ENCODE peak calls at places on chromosomes 1 and 21, in four cellular contexts. A is esophagus squamous epithelium, G is endothelial cell of umbilical vein, Y is A549. U is an unnamed sample.

GRCh38 chr1:244361764-244362473 is 89.8 kb downstream of the ADSS2 start:
- DNase-seq in A (no peak), G (peak; percentile 74), Y (peak; percentile 41), U (no peak)

GRCh38 chr1:21451212-21451611 is 11.3 kb downstream of the NBPF3 start:
- DNase-seq in A (no peak), G (no peak), Y (no peak), U (no peak)

GRCh38 chr1:215243275-215244054 is 160.9 kb downstream of the KCNK2 start:
- DNase-seq in A (no peak), G (no peak), Y (no peak), U (no peak)

GRCh38 chr1:213051127-213051880 is at the start of gene RPS6KC1:
- DNase-seq in A (no peak), G (peak; percentile 74), Y (peak; percentile 85), U (peak; percentile 82)

GRCh38 chr1:91781371-91781825 is 104.6 kb downstream of the TGFBR3 start:
- DNase-seq in A (no peak), G (peak; percentile 94), Y (no peak), U (no peak)

GRCh38 chr1:59159557-59160203 is 137.2 kb upstream of the FGGY start:
- DNase-seq in A (no peak), G (no peak), Y (no peak), U (no peak)

GRCh38 chr1:35470964-35471613 is 86.1 kb downstream of the KIAA0319L start:
- DNase-seq in A (no peak), G (no peak), Y (no peak), U (no peak)

GRCh38 chr1:201089621-201090020 is 22.6 kb downstream of the CACNA1S start:
- DNase-seq in A (no peak), G (no peak), Y (no peak), U (no peak)

GRCh38 chr1:24996983-24997893 is 67.2 kb upstream of the RUNX3 start:
- DNase-seq in A (no peak), G (no peak), Y (no peak), U (no peak)

GRCh38 chr1:226512076-226512728 is 36.4 kb upstream of the STUM start:
- DNase-seq in A (no peak), G (no peak), Y (no peak), U (no peak)

GRCh38 chr1:51741121-51741681 is 124.3 kb downstream of the OSBPL9 start:
- DNase-seq in A (no peak), G (no peak), Y (no peak), U (no peak)

GRCh38 chr1:151509350-151510019 is 1.7 kb upstream of the CGN start:
- DNase-seq in A (no peak), G (no peak), Y (no peak), U (no peak)

GRCh38 chr1:111369177-111369576 is 58.4 kb downstream of the OVGP1 start:
- DNase-seq in A (no peak), G (peak; percentile 79), Y (no peak), U (no peak)

GRCh38 chr1:244941121-244941520 is 76.8 kb upstream of the HNRNPU start:
- DNase-seq in A (no peak), G (no peak), Y (no peak), U (no peak)

GRCh38 chr1:37593726-37594125 is 2.0 kb downstream of the GNL2 start:
- DNase-seq in A (no peak), G (no peak), Y (no peak), U (no peak)

GRCh38 chr1:194339451-194339850 is 1153.0 kb upstream of the B3GALT2 start:
- DNase-seq in A (no peak), G (no peak), Y (no peak), U (no peak)

GRCh38 chr1:33735624-33736023 is 128.3 kb upstream of the HMGB4 start:
- DNase-seq in A (no peak), G (no peak), Y (no peak), U (no peak)

GRCh38 chr1:203995228-203995627 is 77.7 kb upstream of the SOX13 start:
- DNase-seq in A (no peak), G (peak; percentile 65), Y (no peak), U (no peak)

GRCh38 chr21:21807598-21807903 is 809.3 kb downstream of the NCAM2 start:
- DNase-seq in A (no peak), G (no peak), Y (no peak), U (no peak)

GRCh38 chr1:12067900-12068821 is 5.1 kb downstream of the TNFRSF8 start:
- DNase-seq in A (no peak), G (no peak), Y (no peak), U (peak; percentile 52)

GRCh38 chr1:198101716-198102453 is 54.9 kb upstream of the NEK7 start:
- DNase-seq in A (no peak), G (no peak), Y (no peak), U (no peak)

GRCh38 chr1:36425791-36426190 is 24.5 kb downstream of the OSCP1 start:
- DNase-seq in A (no peak), G (no peak), Y (no peak), U (no peak)

GRCh38 chr1:226690460-226690982 is 48.6 kb downstream of the ITPKB start:
- DNase-seq in A (no peak), G (peak; percentile 89), Y (no peak), U (no peak)

GRCh38 chr1:227946624-227947424 is 908 bp downstream of the WNT9A start:
- DNase-seq in A (no peak), G (no peak), Y (peak; percentile 80), U (peak; percentile 94)

GRCh38 chr1:64932962-64933295 is 33.4 kb downstream of the JAK1 start:
- DNase-seq in A (no peak), G (no peak), Y (no peak), U (no peak)

GRCh38 chr1:63793741-63794240 is 20.0 kb downstream of the ROR1 start:
- DNase-seq in A (no peak), G (no peak), Y (no peak), U (no peak)

GRCh38 chr1:240714893-240715292 is 102.9 kb upstream of the GREM2 start:
- DNase-seq in A (no peak), G (no peak), Y (no peak), U (no peak)

DNA sequence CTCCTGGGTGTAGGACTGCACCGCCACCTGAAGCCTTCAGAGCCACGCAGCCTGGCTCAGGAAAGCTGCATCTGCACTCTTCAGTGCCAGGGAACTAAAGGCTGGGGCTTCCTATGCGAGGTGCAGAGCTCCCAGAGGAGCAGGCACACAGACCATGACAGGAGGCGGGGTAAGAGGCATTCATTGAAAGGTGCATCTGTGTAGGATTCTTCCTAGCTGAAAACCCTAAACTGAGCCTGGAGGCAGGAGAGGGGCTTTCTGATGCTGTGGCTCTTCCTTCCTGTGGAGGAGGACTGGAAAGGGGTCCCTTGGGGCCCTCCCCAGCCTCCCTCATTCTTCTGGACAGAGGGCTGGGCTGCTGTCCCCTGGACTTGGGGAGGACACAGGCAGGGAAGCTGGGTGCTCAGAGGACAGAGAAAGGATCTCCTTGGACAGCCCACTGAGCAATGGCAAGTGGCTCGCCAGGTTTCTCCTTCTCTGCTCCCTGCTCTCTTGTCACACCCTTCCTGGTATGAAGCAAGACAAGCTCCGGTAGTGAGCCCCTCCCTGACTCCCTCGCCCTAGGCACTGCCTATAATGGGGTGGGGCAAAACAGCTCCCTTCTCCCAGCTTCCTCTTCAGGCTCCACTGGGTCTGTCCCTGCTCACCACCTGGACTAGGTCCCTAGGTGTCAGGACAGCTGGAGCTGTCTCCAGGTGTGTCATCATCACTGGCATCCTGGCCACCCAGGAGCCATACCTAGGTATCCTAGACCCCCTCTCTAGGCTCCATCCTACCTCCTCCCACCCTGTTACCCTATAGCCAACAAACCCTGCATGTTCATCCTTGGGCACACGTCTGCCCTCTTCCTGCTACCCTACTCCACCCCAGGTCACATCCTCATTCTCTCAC is 20.0 kb downstream of the S100A6 start:
- DNase-seq in A (no peak), G (no peak), Y (peak; percentile 65), U (no peak)
- TF ChIP-seq POLR2A in A (no peak), G (no peak), Y (no peak), U (no peak)

GRCh38 chr1:205568135-205568468 is 63.6 kb downstream of the CDK18 start:
- DNase-seq in A (no peak), G (no peak), Y (no peak), U (no peak)

GRCh38 chr1:205567716-205568115 is 63.2 kb downstream of the CDK18 start:
- DNase-seq in A (no peak), G (no peak), Y (no peak), U (no peak)

GRCh38 chr1:205570173-205570501 is 61.7 kb downstream of the ELK4 start:
- DNase-seq in A (no peak), G (no peak), Y (no peak), U (no peak)

GRCh38 chr1:205569411-205570172 is 62.2 kb downstream of the ELK4 start:
- DNase-seq in A (no peak), G (no peak), Y (no peak), U (no peak)

DNA sequence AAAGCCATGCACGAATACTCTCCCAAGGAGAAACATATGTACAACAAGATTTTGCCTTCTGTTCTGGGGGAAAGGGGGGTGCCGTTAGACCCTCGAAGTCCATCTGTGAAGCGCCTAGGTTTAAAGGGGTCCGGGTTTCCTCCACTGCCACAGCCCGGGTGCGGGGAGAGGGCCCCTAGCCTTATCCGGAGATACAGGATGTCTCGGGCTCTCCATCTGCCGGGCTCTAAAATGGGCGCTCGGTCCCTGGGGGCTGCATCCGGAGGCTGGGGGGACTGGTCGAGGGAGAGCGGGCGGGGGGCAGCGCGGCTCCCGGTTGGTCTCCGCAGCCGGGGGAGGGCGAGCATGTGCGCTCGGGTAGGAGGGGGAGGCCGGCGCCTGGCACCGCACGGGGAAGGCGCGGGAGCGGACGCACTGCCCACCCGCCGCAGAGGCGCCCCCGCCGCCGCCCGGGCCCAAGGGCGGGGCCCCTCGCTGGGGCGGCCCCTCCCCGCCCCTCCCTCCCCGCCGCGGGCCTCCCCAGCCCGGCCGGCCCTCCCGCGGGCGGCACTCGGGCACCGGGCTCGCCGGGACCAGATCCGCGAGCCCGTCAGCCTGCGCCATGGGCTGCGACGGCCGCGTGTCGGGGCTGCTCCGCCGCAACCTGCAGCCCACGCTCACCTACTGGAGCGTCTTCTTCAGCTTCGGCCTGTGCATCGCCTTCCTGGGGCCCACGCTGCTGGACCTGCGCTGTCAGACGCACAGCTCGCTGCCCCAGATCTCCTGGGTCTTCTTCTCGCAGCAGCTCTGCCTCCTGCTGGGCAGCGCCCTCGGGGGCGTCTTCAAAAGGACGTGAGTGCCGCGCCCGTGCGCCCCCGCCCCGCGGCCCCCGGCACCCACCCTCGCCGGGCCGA is 63.1 kb downstream of the ELK4 start:
- DNase-seq in A (no peak), G (no peak), Y (no peak), U (no peak)
- TF ChIP-seq POLR2A in A (no peak), G (no peak), Y (no peak), U (no peak)

GRCh38 chr21:46297311-46298082 is 11.4 kb downstream of the YBEY start:
- DNase-seq in A (no peak), G (peak; percentile 31), Y (no peak), U (no peak)
- TF ChIP-seq POLR2A in A (no peak), G (no peak), Y (no peak), U (no peak)

GRCh38 chr1:44029911-44030605 is 1.2 kb downstream of the SLC6A9 start:
- DNase-seq in A (peak; percentile 58), G (peak; percentile 89), Y (peak; percentile 88), U (peak; percentile 90)
- TF ChIP-seq POLR2A in A (peak; percentile 6), G (no peak), Y (peak; percentile 57), U (peak; percentile 69)

DNA sequence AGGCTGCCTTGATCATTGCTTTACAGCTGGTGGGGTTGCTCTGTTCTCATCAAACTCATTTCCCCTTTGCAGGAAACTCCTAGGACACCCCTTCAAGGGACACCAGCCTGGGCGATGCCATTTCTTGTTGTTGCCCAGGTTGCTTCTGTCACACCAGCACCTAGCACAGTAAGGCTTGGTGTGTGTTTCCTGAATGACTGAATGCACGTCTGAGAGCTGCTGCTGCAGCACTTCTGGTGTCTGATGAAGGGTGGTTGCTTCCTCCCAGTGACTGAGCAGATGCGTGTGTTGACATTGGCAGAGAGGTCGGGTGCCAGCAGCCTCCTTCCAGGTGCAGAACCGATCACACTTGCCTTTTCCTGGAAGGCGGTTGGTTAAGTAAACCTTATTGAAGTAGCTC is 477.4 kb downstream of the CAMTA1 start:
- DNase-seq in A (no peak), G (no peak), Y (peak; percentile 73), U (no peak)
- TF ChIP-seq POLR2A in A (no peak), G (no peak), Y (no peak), U (no peak)

GRCh38 chr1:165645654-165646366 is 14.8 kb downstream of the MGST3 start:
- DNase-seq in A (no peak), G (no peak), Y (peak; percentile 77), U (no peak)
- TF ChIP-seq POLR2A in A (no peak), G (no peak), Y (no peak), U (no peak)

U was measured in H54.